ENCODE peak calls at places on chromosome 7, in five cellular contexts. W is T-helper 9 cell, T is globus pallidus, G is naive B cell, H is NCI-H510A treated with DMSO at 0.1 percent for 48 hours. V is an unnamed sample.

GRCh38 chr7:23287612-23288011 is 11.5 kb upstream of the MALSU1 start:
- DNase-seq in W (no peak), T (no peak), G (no peak), H (no peak), V (no peak)

GRCh38 chr7:104603957-104604356 is 275.6 kb downstream of the LHFPL3 start:
- DNase-seq in W (no peak), T (no peak), G (no peak), H (no peak), V (no peak)

GRCh38 chr7:38142736-38143135 is 35.3 kb upstream of the STARD3NL start:
- DNase-seq in W (no peak), T (no peak), G (no peak), H (no peak), V (no peak)

GRCh38 chr7:141477866-141478265 is 73.3 kb upstream of the AGK start:
- DNase-seq in W (no peak), T (no peak), G (no peak), H (no peak), V (no peak)

GRCh38 chr7:15554081-15554480 is 7.7 kb downstream of the AGMO start:
- DNase-seq in W (no peak), T (no peak), G (no peak), H (no peak), V (no peak)

GRCh38 chr7:47497367-47498096 is 84.4 kb downstream of the TNS3 start:
- DNase-seq in W (no peak), T (peak; percentile 32), G (peak; percentile 45), H (peak; percentile 8), V (no peak)

GRCh38 chr7:4238861-4239260 is 443.2 kb upstream of the FOXK1 start:
- DNase-seq in W (no peak), T (no peak), G (no peak), H (no peak), V (no peak)

GRCh38 chr7:115043605-115044004 is 121.7 kb downstream of the MDFIC start:
- DNase-seq in W (no peak), T (no peak), G (no peak), H (no peak), V (no peak)

V was measured in NCI-H1930.